ENCODE peak calls at places on chromosome 16, in eight cellular contexts. K is mesendoderm, Q is PC-3, J is kidney, C is fibroblast of lung, R is HCT116, W is neural progenitor cell, I is IMR-90. S is an unnamed sample.

GRCh38 chr16:26987631-26988030 is 79.1 kb upstream of the C16orf82 start:
- DNase-seq in C (peak), K (no peak), Q (no peak), W (no peak), R (no peak), J (no peak), I (peak), S (peak)

GRCh38 chr16:56871172-56871593 is 6.2 kb downstream of the SLC12A3 start:
- DNase-seq in R (no peak), I (peak), J (no peak), C (peak), W (no peak), K (no peak), Q (peak), S (peak)

GRCh38 chr16:73302942-73303341 is 255.0 kb upstream of the ZFHX3 start:
- DNase-seq in I (no peak), R (no peak), Q (no peak), K (no peak), W (no peak), J (no peak), C (no peak), S (no peak)

GRCh38 chr16:73151225-73151624 is 103.3 kb upstream of the ZFHX3 start:
- DNase-seq in C (no peak), W (peak), R (no peak), Q (no peak), K (peak), J (no peak), I (no peak), S (no peak)

GRCh38 chr16:82701302-82702022 is 74.7 kb downstream of the CDH13 start:
- DNase-seq in C (no peak), R (no peak), K (no peak), I (no peak), J (no peak), W (no peak), Q (no peak), S (peak)

GRCh38 chr16:49010879-49011278 is 270.8 kb downstream of the CBLN1 start:
- DNase-seq in K (no peak), R (no peak), J (no peak), W (no peak), Q (no peak), C (no peak), I (no peak), S (no peak)

GRCh38 chr16:89711601-89712475 is 8.9 kb downstream of the VPS9D1 start:
- DNase-seq in W (peak), C (peak), R (peak), Q (peak), I (peak), K (peak), J (peak), S (peak)

GRCh38 chr16:8882725-8883377 is 700 bp downstream of the LITAFD start:
- DNase-seq in J (no peak), C (no peak), R (no peak), K (no peak), I (no peak), Q (no peak), W (no peak), S (no peak)

GRCh38 chr16:80300876-80301275 is 239.9 kb upstream of the DYNLRB2 start:
- DNase-seq in Q (no peak), J (no peak), K (peak), W (no peak), R (no peak), C (peak), I (peak), S (peak)

GRCh38 chr16:54965464-54965863 is 34.8 kb downstream of the IRX5 start:
- DNase-seq in R (no peak), I (no peak), W (no peak), Q (no peak), J (no peak), C (no peak), K (no peak), S (no peak)

GRCh38 chr16:80265624-80266306 is 275.0 kb upstream of the DYNLRB2 start:
- DNase-seq in C (peak), J (no peak), W (no peak), I (peak), Q (no peak), R (no peak), K (no peak), S (no peak)

GRCh38 chr16:34802396-34802795 is 1343.0 kb downstream of the TP53TG3F start:
- DNase-seq in I (no peak), C (no peak), W (no peak), J (peak), R (no peak), K (no peak), Q (no peak), S (no peak)

GRCh38 chr16:55552621-55553020 is 13.9 kb upstream of the CAPNS2 start:
- DNase-seq in W (no peak), R (no peak), J (no peak), K (no peak), Q (peak), I (peak), C (peak), S (peak)

GRCh38 chr16:10916534-10916933 is 25.7 kb downstream of the DEXI start:
- DNase-seq in Q (no peak), C (no peak), J (no peak), W (no peak), R (no peak), K (no peak), I (no peak), S (no peak)

GRCh38 chr16:78705694-78706093 is 606.2 kb downstream of the WWOX start:
- DNase-seq in W (peak), C (peak), J (no peak), Q (peak), R (no peak), K (peak), I (peak), S (no peak)

GRCh38 chr16:17062676-17063075 is 408.1 kb downstream of the XYLT1 start:
- DNase-seq in J (no peak), W (no peak), R (no peak), C (no peak), K (no peak), Q (no peak), I (no peak), S (no peak)

GRCh38 chr16:3431779-3432219 is 11.5 kb downstream of the ZNF597 start:
- DNase-seq in Q (no peak), I (peak), R (no peak), K (no peak), C (peak), W (no peak), J (peak), S (no peak)

GRCh38 chr16:4713663-4714501 is 20.2 kb downstream of the ANKS3 start:
- DNase-seq in I (no peak), C (no peak), Q (no peak), K (no peak), J (peak), R (no peak), W (no peak), S (no peak)

GRCh38 chr16:11111166-11111565 is 144.8 kb downstream of the SOCS1 start:
- DNase-seq in C (no peak), W (no peak), J (no peak), K (no peak), Q (no peak), I (no peak), R (no peak), S (no peak)

GRCh38 chr16:50845296-50845695 is 103.4 kb downstream of the CYLD start:
- DNase-seq in R (no peak), I (no peak), W (no peak), K (no peak), C (no peak), J (no peak), Q (no peak), S (no peak)

GRCh38 chr16:30075503-30076275 is at the start of gene PPP4C:
- DNase-seq in W (peak), K (peak), Q (peak), C (peak), J (peak), R (peak), I (peak), S (peak)

GRCh38 chr16:56310685-56311084 is 114.7 kb downstream of the AMFR start:
- DNase-seq in R (no peak), W (no peak), J (no peak), I (no peak), C (no peak), K (no peak), Q (no peak), S (no peak)

GRCh38 chr16:85954927-85955539 is 56.1 kb downstream of the IRF8 start:
- DNase-seq in Q (no peak), K (no peak), I (no peak), C (no peak), R (no peak), W (no peak), J (no peak), S (no peak)

GRCh38 chr16:2386990-2387389 is 42.3 kb upstream of the CCNF start:
- DNase-seq in W (peak), I (no peak), R (peak), K (peak), C (no peak), Q (peak), J (no peak), S (no peak)

GRCh38 chr16:15808071-15808470 is 48.8 kb downstream of the MYH11 start:
- DNase-seq in W (no peak), K (no peak), R (no peak), I (no peak), J (no peak), C (no peak), Q (no peak), S (no peak)
- H3K9ac ChIP-seq in W (no peak), K (no peak), R (no peak), I (peak), J (no peak), C (no peak), Q (no peak), S (no peak)

GRCh38 chr16:880471-881171 is 80.1 kb upstream of the GNG13 start:
- DNase-seq in C (no peak), Q (no peak), J (peak), I (no peak), W (no peak), R (no peak), K (no peak), S (no peak)

GRCh38 chr16:878886-879285 is 78.4 kb upstream of the GNG13 start:
- DNase-seq in I (no peak), C (no peak), J (peak), K (no peak), Q (no peak), W (no peak), R (no peak), S (no peak)

GRCh38 chr16:879461-879861 is 78.9 kb upstream of the GNG13 start:
- DNase-seq in Q (no peak), J (peak), K (no peak), R (no peak), W (no peak), C (no peak), I (no peak), S (no peak)

GRCh38 chr16:881219-882097 is 80.9 kb upstream of the GNG13 start:
- DNase-seq in W (no peak), C (no peak), R (no peak), I (no peak), K (no peak), Q (no peak), J (peak), S (no peak)

DNA sequence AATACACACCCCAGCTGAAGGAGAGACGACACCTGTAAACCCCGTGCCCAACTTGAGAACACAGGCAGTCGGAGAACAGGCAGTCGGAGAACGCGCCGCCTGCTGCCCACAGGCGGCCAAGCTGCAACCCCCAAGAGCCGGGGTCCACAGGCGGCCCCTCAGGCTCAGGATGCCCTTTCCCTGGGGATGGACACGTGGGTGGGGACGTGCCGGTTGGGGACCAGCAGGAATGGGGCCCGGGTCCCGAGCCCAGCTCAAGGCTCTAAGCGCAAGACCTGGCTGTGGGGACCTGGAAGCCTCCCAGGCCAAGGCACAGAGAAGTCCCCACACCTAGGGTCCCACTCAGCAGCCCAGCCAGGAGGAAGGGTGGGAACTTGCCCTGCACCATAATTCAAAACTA is 79.5 kb upstream of the GNG13 start:
- DNase-seq in W (no peak), C (no peak), K (no peak), R (no peak), Q (no peak), I (no peak), J (peak), S (no peak)
- H3K9ac ChIP-seq in W (no peak), C (no peak), K (no peak), R (no peak), Q (no peak), I (no peak), J (no peak), S (no peak)

DNA sequence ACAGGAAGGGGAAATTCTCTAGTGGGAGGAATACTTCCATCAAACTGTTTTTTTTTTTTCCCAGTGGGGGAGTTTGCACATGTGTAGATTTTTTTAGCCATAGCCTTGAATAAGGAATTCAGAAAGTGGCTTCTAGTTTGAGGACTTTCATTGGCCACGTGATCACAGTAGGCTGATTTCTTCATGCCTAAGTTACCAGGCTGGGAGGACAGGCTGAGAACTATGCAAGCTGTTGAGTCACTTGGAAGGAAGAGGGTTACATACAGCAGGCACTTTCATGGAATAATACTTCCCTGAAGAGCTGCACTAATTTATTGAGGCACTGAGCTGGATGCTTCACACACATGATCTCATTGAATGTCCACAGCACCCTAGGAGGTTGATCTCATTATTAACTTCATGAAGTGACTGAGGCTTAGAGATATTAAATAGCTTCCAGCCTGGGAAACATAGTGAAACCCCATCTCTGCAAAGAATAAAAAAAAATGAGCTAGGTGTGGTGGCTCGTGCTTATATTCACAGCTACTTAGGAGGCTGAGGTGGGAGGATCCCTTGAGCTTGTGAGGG is 22.8 kb downstream of the PRKCB start:
- DNase-seq in W (no peak), R (no peak), K (no peak), C (no peak), Q (no peak), I (no peak), J (no peak), S (no peak)
- H3K9ac ChIP-seq in W (no peak), R (no peak), K (no peak), C (no peak), Q (no peak), I (no peak), J (no peak), S (no peak)

GRCh38 chr16:70392606-70393005 is 45.9 kb downstream of the DDX19A start:
- DNase-seq in K (no peak), J (no peak), Q (no peak), C (no peak), R (no peak), W (no peak), I (no peak), S (no peak)
- H3K9ac ChIP-seq in K (no peak), J (no peak), Q (no peak), C (peak), R (no peak), W (no peak), I (no peak), S (no peak)

GRCh38 chr16:69724414-69724873 is 1.9 kb downstream of the NQO1 start:
- DNase-seq in R (no peak), I (no peak), C (no peak), K (no peak), J (no peak), W (no peak), Q (no peak), S (no peak)
- H3K9ac ChIP-seq in R (peak), I (no peak), C (no peak), K (no peak), J (peak), W (no peak), Q (no peak), S (peak)

GRCh38 chr16:16007743-16008111 is 58.3 kb downstream of the ABCC1 start:
- DNase-seq in R (no peak), I (no peak), J (no peak), Q (no peak), C (no peak), K (no peak), W (no peak), S (no peak)
- H3K9ac ChIP-seq in R (no peak), I (no peak), J (no peak), Q (no peak), C (no peak), K (no peak), W (no peak), S (no peak)

GRCh38 chr16:84351630-84352029 is 16.7 kb upstream of the ATP2C2 start:
- DNase-seq in R (no peak), Q (no peak), C (no peak), I (no peak), J (peak), W (no peak), K (no peak), S (no peak)

GRCh38 chr16:84355149-84355548 is 13.2 kb upstream of the ATP2C2 start:
- DNase-seq in Q (no peak), W (no peak), K (no peak), I (no peak), R (no peak), C (no peak), J (peak), S (no peak)

GRCh38 chr16:84356176-84356575 is 12.2 kb upstream of the ATP2C2 start:
- DNase-seq in I (no peak), Q (no peak), W (no peak), C (no peak), J (peak), R (no peak), K (no peak), S (no peak)

GRCh38 chr16:84356591-84357116 is 11.7 kb upstream of the ATP2C2 start:
- DNase-seq in Q (peak), C (peak), J (peak), I (no peak), R (no peak), K (no peak), W (peak), S (no peak)

GRCh38 chr16:84354306-84354705 is 14.0 kb upstream of the ATP2C2 start:
- DNase-seq in K (no peak), I (no peak), C (no peak), W (no peak), J (peak), Q (no peak), R (no peak), S (no peak)
- H3K9ac ChIP-seq in K (no peak), I (no peak), C (no peak), W (no peak), J (no peak), Q (no peak), R (no peak), S (no peak)

S was measured in adipocyte.